ENCODE peak calls at places on chromosome 1, in four cellular contexts. I is dermis microvascular lymphatic vessel endothelial cell; A is activated naive CD4-positive, alpha-beta T cell; J is kidney tubule cell. C is an unnamed sample.

GRCh38 chr1:92755541-92756351 is 29.2 kb downstream of the EVI5 start:
- DNase-seq in J (no peak), A (no peak), I (no peak), C (no peak)

GRCh38 chr1:31901838-31902508 is 36.2 kb downstream of the PTP4A2 start:
- DNase-seq in I (no peak), J (no peak), A (no peak), C (no peak)

GRCh38 chr1:46513536-46513935 is 23.9 kb downstream of the DMBX1 start:
- DNase-seq in I (no peak), A (no peak), J (no peak), C (no peak)

GRCh38 chr1:177847843-177848242 is 122.0 kb downstream of the SEC16B start:
- DNase-seq in A (no peak), J (peak), I (no peak), C (peak)

GRCh38 chr1:218671573-218671972 is 326.4 kb downstream of the TGFB2 start:
- DNase-seq in A (no peak), J (no peak), I (peak), C (no peak)

GRCh38 chr1:168788262-168788661 is 59.3 kb upstream of the DPT start:
- DNase-seq in I (no peak), J (no peak), A (no peak), C (no peak)

GRCh38 chr1:94068831-94069648 is 51.9 kb downstream of the ABCA4 start:
- DNase-seq in A (no peak), J (peak), I (peak), C (peak)

GRCh38 chr1:201396859-201397464 is 2.2 kb downstream of the LAD1 start:
- DNase-seq in I (no peak), J (peak), A (no peak), C (peak)